ENCODE peak calls at places on chromosomes 3 and 15, in eight cellular contexts. One of them, this sample, is unnamed.

GRCh38 chr3:141279074-141279945 is 47.7 kb downstream of the PXYLP1 start:
- DNase-seq in progenitor cell of endocrine pancreas: no peak
- DNase-seq in bronchial epithelial cell: peak
- DNase-seq in HEK293T: peak
- DNase-seq in brain microvascular endothelial cell: no peak
- DNase-seq in naive thymus-derived CD4-positive, alpha-beta T cell: peak
- DNase-seq in AG09319: no peak
- DNase-seq in hepatic stellate cell: peak
- DNase-seq in this sample: peak

GRCh38 chr3:49701388-49702077 is 12.2 kb downstream of the RNF123 start:
- DNase-seq in progenitor cell of endocrine pancreas: no peak
- DNase-seq in bronchial epithelial cell: no peak
- DNase-seq in HEK293T: peak
- DNase-seq in brain microvascular endothelial cell: no peak
- DNase-seq in naive thymus-derived CD4-positive, alpha-beta T cell: no peak
- DNase-seq in AG09319: no peak
- DNase-seq in hepatic stellate cell: no peak
- DNase-seq in this sample: no peak

GRCh38 chr3:13353936-13354542 is 66.1 kb downstream of the NUP210 start:
- DNase-seq in progenitor cell of endocrine pancreas: no peak
- DNase-seq in bronchial epithelial cell: no peak
- DNase-seq in HEK293T: no peak
- DNase-seq in brain microvascular endothelial cell: peak
- DNase-seq in naive thymus-derived CD4-positive, alpha-beta T cell: no peak
- DNase-seq in AG09319: no peak
- DNase-seq in hepatic stellate cell: peak
- DNase-seq in this sample: peak

GRCh38 chr3:151933224-151933858 is 59.9 kb downstream of the SUCNR1 start:
- DNase-seq in progenitor cell of endocrine pancreas: no peak
- DNase-seq in bronchial epithelial cell: no peak
- DNase-seq in HEK293T: no peak
- DNase-seq in brain microvascular endothelial cell: no peak
- DNase-seq in naive thymus-derived CD4-positive, alpha-beta T cell: no peak
- DNase-seq in AG09319: no peak
- DNase-seq in hepatic stellate cell: no peak
- DNase-seq in this sample: no peak

GRCh38 chr3:66150977-66151376 is 69.8 kb upstream of the SLC25A26 start:
- DNase-seq in progenitor cell of endocrine pancreas: no peak
- DNase-seq in bronchial epithelial cell: no peak
- DNase-seq in HEK293T: no peak
- DNase-seq in brain microvascular endothelial cell: no peak
- DNase-seq in naive thymus-derived CD4-positive, alpha-beta T cell: no peak
- DNase-seq in AG09319: no peak
- DNase-seq in hepatic stellate cell: no peak
- DNase-seq in this sample: no peak

GRCh38 chr15:53880353-53880752 is 97.9 kb upstream of the UNC13C start:
- DNase-seq in progenitor cell of endocrine pancreas: no peak
- DNase-seq in bronchial epithelial cell: no peak
- DNase-seq in HEK293T: no peak
- DNase-seq in brain microvascular endothelial cell: no peak
- DNase-seq in naive thymus-derived CD4-positive, alpha-beta T cell: no peak
- DNase-seq in AG09319: no peak
- DNase-seq in hepatic stellate cell: no peak
- DNase-seq in this sample: no peak

GRCh38 chr15:40163657-40164416 is 3.0 kb downstream of the BUB1B start:
- DNase-seq in progenitor cell of endocrine pancreas: no peak
- DNase-seq in bronchial epithelial cell: no peak
- DNase-seq in HEK293T: no peak
- DNase-seq in brain microvascular endothelial cell: no peak
- DNase-seq in naive thymus-derived CD4-positive, alpha-beta T cell: no peak
- DNase-seq in AG09319: no peak
- DNase-seq in hepatic stellate cell: no peak
- DNase-seq in this sample: no peak

GRCh38 chr15:67035886-67036285 is 29.5 kb upstream of the SMAD3 start:
- DNase-seq in progenitor cell of endocrine pancreas: no peak
- DNase-seq in bronchial epithelial cell: no peak
- DNase-seq in HEK293T: no peak
- DNase-seq in brain microvascular endothelial cell: no peak
- DNase-seq in naive thymus-derived CD4-positive, alpha-beta T cell: no peak
- DNase-seq in AG09319: no peak
- DNase-seq in hepatic stellate cell: no peak
- DNase-seq in this sample: no peak

GRCh38 chr3:71585891-71586809 is 2.6 kb upstream of the FOXP1 start:
- DNase-seq in progenitor cell of endocrine pancreas: no peak
- DNase-seq in bronchial epithelial cell: peak
- DNase-seq in HEK293T: no peak
- DNase-seq in brain microvascular endothelial cell: no peak
- DNase-seq in naive thymus-derived CD4-positive, alpha-beta T cell: peak
- DNase-seq in AG09319: no peak
- DNase-seq in hepatic stellate cell: no peak
- DNase-seq in this sample: no peak

GRCh38 chr3:41679412-41679811 is 282.5 kb downstream of the ULK4 start:
- DNase-seq in progenitor cell of endocrine pancreas: no peak
- DNase-seq in bronchial epithelial cell: no peak
- DNase-seq in HEK293T: no peak
- DNase-seq in brain microvascular endothelial cell: no peak
- DNase-seq in naive thymus-derived CD4-positive, alpha-beta T cell: no peak
- DNase-seq in AG09319: no peak
- DNase-seq in hepatic stellate cell: no peak
- DNase-seq in this sample: no peak

GRCh38 chr3:123021986-123022510 is 5.5 kb downstream of the SEMA5B start:
- DNase-seq in progenitor cell of endocrine pancreas: no peak
- DNase-seq in bronchial epithelial cell: no peak
- DNase-seq in HEK293T: no peak
- DNase-seq in brain microvascular endothelial cell: no peak
- DNase-seq in naive thymus-derived CD4-positive, alpha-beta T cell: no peak
- DNase-seq in AG09319: no peak
- DNase-seq in hepatic stellate cell: no peak
- DNase-seq in this sample: no peak

GRCh38 chr3:58608648-58609047 is 31.5 kb upstream of the FAM107A start:
- DNase-seq in progenitor cell of endocrine pancreas: no peak
- DNase-seq in bronchial epithelial cell: peak
- DNase-seq in HEK293T: no peak
- DNase-seq in brain microvascular endothelial cell: no peak
- DNase-seq in naive thymus-derived CD4-positive, alpha-beta T cell: no peak
- DNase-seq in AG09319: no peak
- DNase-seq in hepatic stellate cell: no peak
- DNase-seq in this sample: no peak

GRCh38 chr3:55547086-55547666 is 60.1 kb upstream of the WNT5A start:
- DNase-seq in progenitor cell of endocrine pancreas: no peak
- DNase-seq in bronchial epithelial cell: no peak
- DNase-seq in HEK293T: no peak
- DNase-seq in brain microvascular endothelial cell: no peak
- DNase-seq in naive thymus-derived CD4-positive, alpha-beta T cell: no peak
- DNase-seq in AG09319: no peak
- DNase-seq in hepatic stellate cell: no peak
- DNase-seq in this sample: no peak

GRCh38 chr3:165185707-165186327 is 10.4 kb downstream of the SLITRK3 start:
- DNase-seq in progenitor cell of endocrine pancreas: peak
- DNase-seq in bronchial epithelial cell: peak
- DNase-seq in HEK293T: peak
- DNase-seq in brain microvascular endothelial cell: peak
- DNase-seq in naive thymus-derived CD4-positive, alpha-beta T cell: peak
- DNase-seq in AG09319: peak
- DNase-seq in hepatic stellate cell: peak
- DNase-seq in this sample: peak

GRCh38 chr3:180594631-180595348 is 7.2 kb upstream of the TTC14 start:
- DNase-seq in progenitor cell of endocrine pancreas: no peak
- DNase-seq in bronchial epithelial cell: peak
- DNase-seq in HEK293T: no peak
- DNase-seq in brain microvascular endothelial cell: no peak
- DNase-seq in naive thymus-derived CD4-positive, alpha-beta T cell: no peak
- DNase-seq in AG09319: no peak
- DNase-seq in hepatic stellate cell: peak
- DNase-seq in this sample: peak

GRCh38 chr3:100412897-100413590 is 11.7 kb downstream of the LNP1 start:
- DNase-seq in progenitor cell of endocrine pancreas: no peak
- DNase-seq in bronchial epithelial cell: no peak
- DNase-seq in HEK293T: no peak
- DNase-seq in brain microvascular endothelial cell: no peak
- DNase-seq in naive thymus-derived CD4-positive, alpha-beta T cell: no peak
- DNase-seq in AG09319: no peak
- DNase-seq in hepatic stellate cell: no peak
- DNase-seq in this sample: no peak

GRCh38 chr15:81106560-81106959 is 27.5 kb upstream of the CFAP161 start:
- DNase-seq in progenitor cell of endocrine pancreas: no peak
- DNase-seq in bronchial epithelial cell: peak
- DNase-seq in HEK293T: peak
- DNase-seq in brain microvascular endothelial cell: peak
- DNase-seq in naive thymus-derived CD4-positive, alpha-beta T cell: peak
- DNase-seq in AG09319: peak
- DNase-seq in hepatic stellate cell: peak
- DNase-seq in this sample: peak

GRCh38 chr3:106341090-106341489 is 472.3 kb upstream of the CBLB start:
- DNase-seq in progenitor cell of endocrine pancreas: no peak
- DNase-seq in bronchial epithelial cell: no peak
- DNase-seq in HEK293T: no peak
- DNase-seq in brain microvascular endothelial cell: no peak
- DNase-seq in naive thymus-derived CD4-positive, alpha-beta T cell: no peak
- DNase-seq in AG09319: no peak
- DNase-seq in hepatic stellate cell: no peak
- DNase-seq in this sample: no peak

GRCh38 chr3:56042326-56042951 is 425.8 kb downstream of the ERC2 start:
- DNase-seq in progenitor cell of endocrine pancreas: no peak
- DNase-seq in bronchial epithelial cell: peak
- DNase-seq in HEK293T: peak
- DNase-seq in brain microvascular endothelial cell: peak
- DNase-seq in naive thymus-derived CD4-positive, alpha-beta T cell: no peak
- DNase-seq in AG09319: peak
- DNase-seq in hepatic stellate cell: peak
- DNase-seq in this sample: peak

GRCh38 chr3:16177962-16178627 is 3.6 kb downstream of the GALNT15 start:
- DNase-seq in progenitor cell of endocrine pancreas: peak
- DNase-seq in bronchial epithelial cell: peak
- DNase-seq in HEK293T: peak
- DNase-seq in brain microvascular endothelial cell: peak
- DNase-seq in naive thymus-derived CD4-positive, alpha-beta T cell: peak
- DNase-seq in AG09319: peak
- DNase-seq in hepatic stellate cell: peak
- DNase-seq in this sample: peak

GRCh38 chr3:142566096-142566495 is 12.4 kb downstream of the ATR start:
- DNase-seq in progenitor cell of endocrine pancreas: no peak
- DNase-seq in bronchial epithelial cell: no peak
- DNase-seq in HEK293T: no peak
- DNase-seq in brain microvascular endothelial cell: no peak
- DNase-seq in naive thymus-derived CD4-positive, alpha-beta T cell: no peak
- DNase-seq in AG09319: no peak
- DNase-seq in hepatic stellate cell: no peak
- DNase-seq in this sample: no peak

GRCh38 chr3:37736632-37737031 is 125.0 kb upstream of the CTDSPL start:
- DNase-seq in progenitor cell of endocrine pancreas: no peak
- DNase-seq in bronchial epithelial cell: no peak
- DNase-seq in HEK293T: no peak
- DNase-seq in brain microvascular endothelial cell: no peak
- DNase-seq in naive thymus-derived CD4-positive, alpha-beta T cell: no peak
- DNase-seq in AG09319: no peak
- DNase-seq in hepatic stellate cell: no peak
- DNase-seq in this sample: no peak

GRCh38 chr3:128683957-128684356 is 33.3 kb upstream of the RPN1 start:
- DNase-seq in progenitor cell of endocrine pancreas: no peak
- DNase-seq in bronchial epithelial cell: no peak
- DNase-seq in HEK293T: no peak
- DNase-seq in brain microvascular endothelial cell: no peak
- DNase-seq in naive thymus-derived CD4-positive, alpha-beta T cell: no peak
- DNase-seq in AG09319: no peak
- DNase-seq in hepatic stellate cell: no peak
- DNase-seq in this sample: no peak

GRCh38 chr15:88344786-88345185 is 88.2 kb upstream of the NTRK3 start:
- DNase-seq in progenitor cell of endocrine pancreas: no peak
- DNase-seq in bronchial epithelial cell: no peak
- DNase-seq in HEK293T: no peak
- DNase-seq in brain microvascular endothelial cell: no peak
- DNase-seq in naive thymus-derived CD4-positive, alpha-beta T cell: no peak
- DNase-seq in AG09319: no peak
- DNase-seq in hepatic stellate cell: no peak
- DNase-seq in this sample: no peak

GRCh38 chr15:64046347-64047153 is at the start of gene DAPK2:
- DNase-seq in progenitor cell of endocrine pancreas: peak
- DNase-seq in bronchial epithelial cell: peak
- DNase-seq in HEK293T: peak
- DNase-seq in brain microvascular endothelial cell: peak
- DNase-seq in naive thymus-derived CD4-positive, alpha-beta T cell: peak
- DNase-seq in AG09319: no peak
- DNase-seq in hepatic stellate cell: peak
- DNase-seq in this sample: peak

GRCh38 chr15:66716668-66717025 is 14.6 kb downstream of the SMAD6 start:
- DNase-seq in progenitor cell of endocrine pancreas: no peak
- DNase-seq in bronchial epithelial cell: no peak
- DNase-seq in HEK293T: no peak
- DNase-seq in brain microvascular endothelial cell: no peak
- DNase-seq in naive thymus-derived CD4-positive, alpha-beta T cell: no peak
- DNase-seq in AG09319: no peak
- DNase-seq in hepatic stellate cell: no peak
- DNase-seq in this sample: no peak

GRCh38 chr3:37922721-37923575 is 61.3 kb downstream of the CTDSPL start:
- DNase-seq in progenitor cell of endocrine pancreas: no peak
- DNase-seq in bronchial epithelial cell: peak
- DNase-seq in HEK293T: no peak
- DNase-seq in brain microvascular endothelial cell: no peak
- DNase-seq in naive thymus-derived CD4-positive, alpha-beta T cell: no peak
- DNase-seq in AG09319: no peak
- DNase-seq in hepatic stellate cell: no peak
- DNase-seq in this sample: no peak

GRCh38 chr3:175150812-175151411 is 291.8 kb downstream of the NAALADL2 start:
- DNase-seq in progenitor cell of endocrine pancreas: no peak
- DNase-seq in bronchial epithelial cell: peak
- DNase-seq in HEK293T: peak
- DNase-seq in brain microvascular endothelial cell: no peak
- DNase-seq in naive thymus-derived CD4-positive, alpha-beta T cell: no peak
- DNase-seq in AG09319: no peak
- DNase-seq in hepatic stellate cell: no peak
- DNase-seq in this sample: no peak

GRCh38 chr15:33021806-33022389 is 172.6 kb downstream of the FMN1 start:
- DNase-seq in progenitor cell of endocrine pancreas: no peak
- DNase-seq in bronchial epithelial cell: peak
- DNase-seq in HEK293T: peak
- DNase-seq in brain microvascular endothelial cell: peak
- DNase-seq in naive thymus-derived CD4-positive, alpha-beta T cell: peak
- DNase-seq in AG09319: no peak
- DNase-seq in hepatic stellate cell: peak
- DNase-seq in this sample: peak

GRCh38 chr15:93038064-93038705 is 50.8 kb downstream of the RGMA start:
- DNase-seq in progenitor cell of endocrine pancreas: no peak
- DNase-seq in bronchial epithelial cell: no peak
- DNase-seq in HEK293T: no peak
- DNase-seq in brain microvascular endothelial cell: no peak
- DNase-seq in naive thymus-derived CD4-positive, alpha-beta T cell: no peak
- DNase-seq in AG09319: no peak
- DNase-seq in hepatic stellate cell: no peak
- DNase-seq in this sample: no peak

GRCh38 chr3:4425707-4426106 is 41.4 kb downstream of the SUMF1 start:
- DNase-seq in progenitor cell of endocrine pancreas: no peak
- DNase-seq in bronchial epithelial cell: peak
- DNase-seq in HEK293T: no peak
- DNase-seq in brain microvascular endothelial cell: peak
- DNase-seq in naive thymus-derived CD4-positive, alpha-beta T cell: no peak
- DNase-seq in AG09319: no peak
- DNase-seq in hepatic stellate cell: no peak
- DNase-seq in this sample: no peak

GRCh38 chr3:62611541-62612240 is 238.3 kb upstream of the FEZF2 start:
- DNase-seq in progenitor cell of endocrine pancreas: no peak
- DNase-seq in bronchial epithelial cell: peak
- DNase-seq in HEK293T: no peak
- DNase-seq in brain microvascular endothelial cell: peak
- DNase-seq in naive thymus-derived CD4-positive, alpha-beta T cell: no peak
- DNase-seq in AG09319: no peak
- DNase-seq in hepatic stellate cell: no peak
- DNase-seq in this sample: no peak

GRCh38 chr15:58212909-58213526 is 74.8 kb downstream of the AQP9 start:
- DNase-seq in progenitor cell of endocrine pancreas: no peak
- DNase-seq in bronchial epithelial cell: peak
- DNase-seq in HEK293T: peak
- DNase-seq in brain microvascular endothelial cell: peak
- DNase-seq in naive thymus-derived CD4-positive, alpha-beta T cell: no peak
- DNase-seq in AG09319: no peak
- DNase-seq in hepatic stellate cell: peak
- DNase-seq in this sample: peak

GRCh38 chr3:39000008-39000450 is 51.7 kb downstream of the SCN11A start:
- DNase-seq in progenitor cell of endocrine pancreas: no peak
- DNase-seq in bronchial epithelial cell: peak
- DNase-seq in HEK293T: peak
- DNase-seq in brain microvascular endothelial cell: no peak
- DNase-seq in naive thymus-derived CD4-positive, alpha-beta T cell: peak
- DNase-seq in AG09319: peak
- DNase-seq in hepatic stellate cell: peak
- DNase-seq in this sample: peak

This sample was measured in HTR-8/SVneo.